ENCODE peak calls at places on chromosome 18, in eight cellular contexts. One of them, this sample, is unnamed.

GRCh38 chr18:48767090-48767670 is 183.6 kb downstream of the SMAD7 start:
- DNase-seq in stimulated activated CD8-positive, alpha-beta memory T cell treated with anti-CD3 and anti-CD28 coated beads, Interleukin-4, amount 100 ng/mL, for 1 hour: no peak
- DNase-seq in NCI-H748 treated with DMSO at 0.1 percent for 48 hours: peak; percentile 1
- DNase-seq in PC-9: no peak
- DNase-seq in GM20000: no peak
- DNase-seq in effector CD8-positive, alpha-beta T cell: no peak
- DNase-seq in ELF-1: peak; percentile 82
- DNase-seq in A172: no peak
- DNase-seq in this sample: no peak

GRCh38 chr18:28201056-28201455 is 24.1 kb upstream of the CDH2 start:
- DNase-seq in stimulated activated CD8-positive, alpha-beta memory T cell treated with anti-CD3 and anti-CD28 coated beads, Interleukin-4, amount 100 ng/mL, for 1 hour: no peak
- DNase-seq in NCI-H748 treated with DMSO at 0.1 percent for 48 hours: no peak
- DNase-seq in PC-9: no peak
- DNase-seq in GM20000: no peak
- DNase-seq in effector CD8-positive, alpha-beta T cell: no peak
- DNase-seq in ELF-1: no peak
- DNase-seq in A172: no peak
- DNase-seq in this sample: no peak

GRCh38 chr18:9792565-9793226 is 84.6 kb downstream of the RAB31 start:
- DNase-seq in stimulated activated CD8-positive, alpha-beta memory T cell treated with anti-CD3 and anti-CD28 coated beads, Interleukin-4, amount 100 ng/mL, for 1 hour: no peak
- DNase-seq in NCI-H748 treated with DMSO at 0.1 percent for 48 hours: no peak
- DNase-seq in PC-9: no peak
- DNase-seq in GM20000: peak; percentile 20
- DNase-seq in effector CD8-positive, alpha-beta T cell: no peak
- DNase-seq in ELF-1: peak; percentile 70
- DNase-seq in A172: no peak
- DNase-seq in this sample: no peak

GRCh38 chr18:63949068-63949737 is at the start of gene HMSD:
- DNase-seq in stimulated activated CD8-positive, alpha-beta memory T cell treated with anti-CD3 and anti-CD28 coated beads, Interleukin-4, amount 100 ng/mL, for 1 hour: no peak
- DNase-seq in NCI-H748 treated with DMSO at 0.1 percent for 48 hours: peak; percentile 77
- DNase-seq in PC-9: no peak
- DNase-seq in GM20000: peak; percentile 80
- DNase-seq in effector CD8-positive, alpha-beta T cell: no peak
- DNase-seq in ELF-1: peak; percentile 81
- DNase-seq in A172: peak; percentile 8
- DNase-seq in this sample: no peak

GRCh38 chr18:35110554-35111058 is 69.4 kb downstream of the MAPRE2 start:
- DNase-seq in stimulated activated CD8-positive, alpha-beta memory T cell treated with anti-CD3 and anti-CD28 coated beads, Interleukin-4, amount 100 ng/mL, for 1 hour: no peak
- DNase-seq in NCI-H748 treated with DMSO at 0.1 percent for 48 hours: no peak
- DNase-seq in PC-9: no peak
- DNase-seq in GM20000: no peak
- DNase-seq in effector CD8-positive, alpha-beta T cell: no peak
- DNase-seq in ELF-1: no peak
- DNase-seq in A172: no peak
- DNase-seq in this sample: no peak

GRCh38 chr18:74507120-74507881 is 11.1 kb downstream of the CNDP2 start:
- DNase-seq in stimulated activated CD8-positive, alpha-beta memory T cell treated with anti-CD3 and anti-CD28 coated beads, Interleukin-4, amount 100 ng/mL, for 1 hour: no peak
- DNase-seq in NCI-H748 treated with DMSO at 0.1 percent for 48 hours: no peak
- DNase-seq in PC-9: no peak
- DNase-seq in GM20000: no peak
- DNase-seq in effector CD8-positive, alpha-beta T cell: no peak
- DNase-seq in ELF-1: no peak
- DNase-seq in A172: no peak
- DNase-seq in this sample: no peak

GRCh38 chr18:79599503-79599931 is 80.1 kb upstream of the CTDP1 start:
- DNase-seq in stimulated activated CD8-positive, alpha-beta memory T cell treated with anti-CD3 and anti-CD28 coated beads, Interleukin-4, amount 100 ng/mL, for 1 hour: no peak
- DNase-seq in NCI-H748 treated with DMSO at 0.1 percent for 48 hours: no peak
- DNase-seq in PC-9: peak; percentile 73
- DNase-seq in GM20000: no peak
- DNase-seq in effector CD8-positive, alpha-beta T cell: no peak
- DNase-seq in ELF-1: no peak
- DNase-seq in A172: peak; percentile 42
- DNase-seq in this sample: no peak

GRCh38 chr18:9739516-9739915 is 31.4 kb downstream of the RAB31 start:
- DNase-seq in stimulated activated CD8-positive, alpha-beta memory T cell treated with anti-CD3 and anti-CD28 coated beads, Interleukin-4, amount 100 ng/mL, for 1 hour: no peak
- DNase-seq in NCI-H748 treated with DMSO at 0.1 percent for 48 hours: no peak
- DNase-seq in PC-9: peak; percentile 20
- DNase-seq in GM20000: no peak
- DNase-seq in effector CD8-positive, alpha-beta T cell: no peak
- DNase-seq in ELF-1: no peak
- DNase-seq in A172: no peak
- DNase-seq in this sample: no peak

GRCh38 chr18:42437646-42438045 is 482.6 kb downstream of the PIK3C3 start:
- DNase-seq in stimulated activated CD8-positive, alpha-beta memory T cell treated with anti-CD3 and anti-CD28 coated beads, Interleukin-4, amount 100 ng/mL, for 1 hour: no peak
- DNase-seq in NCI-H748 treated with DMSO at 0.1 percent for 48 hours: no peak
- DNase-seq in PC-9: no peak
- DNase-seq in GM20000: no peak
- DNase-seq in effector CD8-positive, alpha-beta T cell: no peak
- DNase-seq in ELF-1: no peak
- DNase-seq in A172: peak; percentile 36
- DNase-seq in this sample: peak; percentile 32

GRCh38 chr18:56148373-56148772 is 490.0 kb downstream of the TXNL1 start:
- DNase-seq in stimulated activated CD8-positive, alpha-beta memory T cell treated with anti-CD3 and anti-CD28 coated beads, Interleukin-4, amount 100 ng/mL, for 1 hour: no peak
- DNase-seq in NCI-H748 treated with DMSO at 0.1 percent for 48 hours: no peak
- DNase-seq in PC-9: no peak
- DNase-seq in GM20000: no peak
- DNase-seq in effector CD8-positive, alpha-beta T cell: no peak
- DNase-seq in ELF-1: no peak
- DNase-seq in A172: peak; percentile 50
- DNase-seq in this sample: peak; percentile 88

GRCh38 chr18:72973831-72974230 is 106.0 kb upstream of the NETO1 start:
- DNase-seq in stimulated activated CD8-positive, alpha-beta memory T cell treated with anti-CD3 and anti-CD28 coated beads, Interleukin-4, amount 100 ng/mL, for 1 hour: no peak
- DNase-seq in NCI-H748 treated with DMSO at 0.1 percent for 48 hours: no peak
- DNase-seq in PC-9: peak; percentile 49
- DNase-seq in GM20000: no peak
- DNase-seq in effector CD8-positive, alpha-beta T cell: no peak
- DNase-seq in ELF-1: no peak
- DNase-seq in A172: no peak
- DNase-seq in this sample: no peak

GRCh38 chr18:49865401-49865800 is 52.1 kb upstream of the ACAA2 start:
- DNase-seq in stimulated activated CD8-positive, alpha-beta memory T cell treated with anti-CD3 and anti-CD28 coated beads, Interleukin-4, amount 100 ng/mL, for 1 hour: no peak
- DNase-seq in NCI-H748 treated with DMSO at 0.1 percent for 48 hours: no peak
- DNase-seq in PC-9: no peak
- DNase-seq in GM20000: no peak
- DNase-seq in effector CD8-positive, alpha-beta T cell: no peak
- DNase-seq in ELF-1: no peak
- DNase-seq in A172: no peak
- DNase-seq in this sample: no peak

GRCh38 chr18:8800445-8800844 is 95.1 kb downstream of the MTCL1 start:
- DNase-seq in stimulated activated CD8-positive, alpha-beta memory T cell treated with anti-CD3 and anti-CD28 coated beads, Interleukin-4, amount 100 ng/mL, for 1 hour: no peak
- DNase-seq in NCI-H748 treated with DMSO at 0.1 percent for 48 hours: no peak
- DNase-seq in PC-9: peak; percentile 98
- DNase-seq in GM20000: no peak
- DNase-seq in effector CD8-positive, alpha-beta T cell: no peak
- DNase-seq in ELF-1: peak; percentile 76
- DNase-seq in A172: peak; percentile 99
- DNase-seq in this sample: peak; percentile 95

GRCh38 chr18:79645291-79645983 is 34.2 kb upstream of the CTDP1 start:
- DNase-seq in stimulated activated CD8-positive, alpha-beta memory T cell treated with anti-CD3 and anti-CD28 coated beads, Interleukin-4, amount 100 ng/mL, for 1 hour: no peak
- DNase-seq in NCI-H748 treated with DMSO at 0.1 percent for 48 hours: no peak
- DNase-seq in PC-9: no peak
- DNase-seq in GM20000: no peak
- DNase-seq in effector CD8-positive, alpha-beta T cell: no peak
- DNase-seq in ELF-1: no peak
- DNase-seq in A172: no peak
- DNase-seq in this sample: peak; percentile 68

GRCh38 chr18:76978616-76979015 is 154.0 kb downstream of the MBP start:
- DNase-seq in stimulated activated CD8-positive, alpha-beta memory T cell treated with anti-CD3 and anti-CD28 coated beads, Interleukin-4, amount 100 ng/mL, for 1 hour: no peak
- DNase-seq in NCI-H748 treated with DMSO at 0.1 percent for 48 hours: no peak
- DNase-seq in PC-9: no peak
- DNase-seq in GM20000: no peak
- DNase-seq in effector CD8-positive, alpha-beta T cell: no peak
- DNase-seq in ELF-1: no peak
- DNase-seq in A172: no peak
- DNase-seq in this sample: no peak

GRCh38 chr18:55738483-55739114 is 150.6 kb upstream of the TCF4 start:
- DNase-seq in stimulated activated CD8-positive, alpha-beta memory T cell treated with anti-CD3 and anti-CD28 coated beads, Interleukin-4, amount 100 ng/mL, for 1 hour: no peak
- DNase-seq in NCI-H748 treated with DMSO at 0.1 percent for 48 hours: no peak
- DNase-seq in PC-9: no peak
- DNase-seq in GM20000: no peak
- DNase-seq in effector CD8-positive, alpha-beta T cell: no peak
- DNase-seq in ELF-1: no peak
- DNase-seq in A172: no peak
- DNase-seq in this sample: no peak

GRCh38 chr18:44541781-44542180 is 138.9 kb upstream of the SETBP1 start:
- DNase-seq in stimulated activated CD8-positive, alpha-beta memory T cell treated with anti-CD3 and anti-CD28 coated beads, Interleukin-4, amount 100 ng/mL, for 1 hour: no peak
- DNase-seq in NCI-H748 treated with DMSO at 0.1 percent for 48 hours: peak; percentile 32
- DNase-seq in PC-9: no peak
- DNase-seq in GM20000: no peak
- DNase-seq in effector CD8-positive, alpha-beta T cell: no peak
- DNase-seq in ELF-1: no peak
- DNase-seq in A172: no peak
- DNase-seq in this sample: no peak

GRCh38 chr18:2316686-2317308 is 254.5 kb downstream of the METTL4 start:
- DNase-seq in stimulated activated CD8-positive, alpha-beta memory T cell treated with anti-CD3 and anti-CD28 coated beads, Interleukin-4, amount 100 ng/mL, for 1 hour: no peak
- DNase-seq in NCI-H748 treated with DMSO at 0.1 percent for 48 hours: no peak
- DNase-seq in PC-9: no peak
- DNase-seq in GM20000: no peak
- DNase-seq in effector CD8-positive, alpha-beta T cell: no peak
- DNase-seq in ELF-1: no peak
- DNase-seq in A172: no peak
- DNase-seq in this sample: no peak

GRCh38 chr18:25685088-25685487 is 333.1 kb upstream of the ZNF521 start:
- DNase-seq in stimulated activated CD8-positive, alpha-beta memory T cell treated with anti-CD3 and anti-CD28 coated beads, Interleukin-4, amount 100 ng/mL, for 1 hour: no peak
- DNase-seq in NCI-H748 treated with DMSO at 0.1 percent for 48 hours: no peak
- DNase-seq in PC-9: no peak
- DNase-seq in GM20000: no peak
- DNase-seq in effector CD8-positive, alpha-beta T cell: no peak
- DNase-seq in ELF-1: no peak
- DNase-seq in A172: no peak
- DNase-seq in this sample: no peak

GRCh38 chr18:35695803-35696202 is 114.3 kb downstream of the GALNT1 start:
- DNase-seq in stimulated activated CD8-positive, alpha-beta memory T cell treated with anti-CD3 and anti-CD28 coated beads, Interleukin-4, amount 100 ng/mL, for 1 hour: no peak
- DNase-seq in NCI-H748 treated with DMSO at 0.1 percent for 48 hours: no peak
- DNase-seq in PC-9: no peak
- DNase-seq in GM20000: no peak
- DNase-seq in effector CD8-positive, alpha-beta T cell: no peak
- DNase-seq in ELF-1: no peak
- DNase-seq in A172: no peak
- DNase-seq in this sample: no peak

GRCh38 chr18:46302866-46303485 is 198.8 kb downstream of the HAUS1 start:
- DNase-seq in stimulated activated CD8-positive, alpha-beta memory T cell treated with anti-CD3 and anti-CD28 coated beads, Interleukin-4, amount 100 ng/mL, for 1 hour: no peak
- DNase-seq in NCI-H748 treated with DMSO at 0.1 percent for 48 hours: no peak
- DNase-seq in PC-9: no peak
- DNase-seq in GM20000: no peak
- DNase-seq in effector CD8-positive, alpha-beta T cell: no peak
- DNase-seq in ELF-1: no peak
- DNase-seq in A172: no peak
- DNase-seq in this sample: no peak

GRCh38 chr18:34048423-34048822 is 176.3 kb downstream of the NOL4 start:
- DNase-seq in stimulated activated CD8-positive, alpha-beta memory T cell treated with anti-CD3 and anti-CD28 coated beads, Interleukin-4, amount 100 ng/mL, for 1 hour: no peak
- DNase-seq in NCI-H748 treated with DMSO at 0.1 percent for 48 hours: no peak
- DNase-seq in PC-9: no peak
- DNase-seq in GM20000: no peak
- DNase-seq in effector CD8-positive, alpha-beta T cell: no peak
- DNase-seq in ELF-1: no peak
- DNase-seq in A172: no peak
- DNase-seq in this sample: no peak

GRCh38 chr18:62715439-62715792 is at the start of gene PHLPP1:
- DNase-seq in stimulated activated CD8-positive, alpha-beta memory T cell treated with anti-CD3 and anti-CD28 coated beads, Interleukin-4, amount 100 ng/mL, for 1 hour: no peak
- DNase-seq in NCI-H748 treated with DMSO at 0.1 percent for 48 hours: no peak
- DNase-seq in PC-9: no peak
- DNase-seq in GM20000: peak; percentile 81
- DNase-seq in effector CD8-positive, alpha-beta T cell: no peak
- DNase-seq in ELF-1: no peak
- DNase-seq in A172: no peak
- DNase-seq in this sample: no peak

GRCh38 chr18:13239557-13239956 is 21.0 kb downstream of the LDLRAD4 start:
- DNase-seq in stimulated activated CD8-positive, alpha-beta memory T cell treated with anti-CD3 and anti-CD28 coated beads, Interleukin-4, amount 100 ng/mL, for 1 hour: no peak
- DNase-seq in NCI-H748 treated with DMSO at 0.1 percent for 48 hours: no peak
- DNase-seq in PC-9: no peak
- DNase-seq in GM20000: no peak
- DNase-seq in effector CD8-positive, alpha-beta T cell: no peak
- DNase-seq in ELF-1: no peak
- DNase-seq in A172: no peak
- DNase-seq in this sample: no peak